ENCODE peak calls at places on chromosome X, in six cellular contexts. T is spleen, N is GM12891, F is stomach, Y is HCT116, X is breast epithelium. P is an unnamed sample.

GRCh38 chrX:136487647-136488046 is at the start of gene BRS3:
- DNase-seq in X (no peak), N (no peak), F (no peak), Y (no peak), T (no peak), P (no peak)

GRCh38 chrX:154309041-154309775 is 13.6 kb downstream of the TKTL1 start:
- DNase-seq in T (peak), N (no peak), F (no peak), Y (no peak), X (no peak), P (no peak)

GRCh38 chrX:152925835-152926234 is 28.0 kb downstream of the ZNF185 start:
- DNase-seq in N (no peak), X (no peak), Y (no peak), F (no peak), T (no peak), P (no peak)

GRCh38 chrX:49282647-49283011 is 13.0 kb downstream of the PPP1R3F start:
- DNase-seq in X (no peak), Y (peak), T (peak), N (no peak), F (peak), P (no peak)

GRCh38 chrX:154350429-154351182 is 23.8 kb downstream of the FLNA start:
- DNase-seq in X (no peak), Y (no peak), F (no peak), N (no peak), T (no peak), P (no peak)

GRCh38 chrX:11215191-11215921 is 77.9 kb upstream of the AMELX start:
- DNase-seq in F (no peak), Y (no peak), X (no peak), N (no peak), T (peak), P (no peak)

GRCh38 chrX:153628665-153629064 is 18.3 kb upstream of the DUSP9 start:
- DNase-seq in Y (no peak), T (no peak), N (no peak), X (no peak), F (no peak), P (no peak)

GRCh38 chrX:153778684-153779101 is 2.1 kb upstream of the SRPK3 start:
- DNase-seq in F (no peak), Y (no peak), N (no peak), T (peak), X (no peak), P (no peak)

GRCh38 chrX:112630187-112630586 is 49.6 kb downstream of the LHFPL1 start:
- DNase-seq in X (no peak), N (no peak), T (no peak), F (no peak), Y (no peak), P (no peak)

GRCh38 chrX:48600226-48600625 is 2.9 kb downstream of the WDR13 start:
- DNase-seq in N (no peak), X (no peak), Y (no peak), T (no peak), F (no peak), P (no peak)

GRCh38 chrX:153648358-153649177 is 1.6 kb downstream of the DUSP9 start:
- DNase-seq in Y (no peak), T (peak), N (no peak), X (no peak), F (no peak), P (peak)

GRCh38 chrX:31223817-31224216 is 152.0 kb upstream of the FTHL17 start:
- DNase-seq in Y (no peak), T (no peak), N (no peak), X (no peak), F (no peak), P (no peak)

GRCh38 chrX:154121961-154122360 is 22.1 kb upstream of the OPN1LW start:
- DNase-seq in T (no peak), N (no peak), X (peak), Y (no peak), F (no peak), P (no peak)

GRCh38 chrX:19794690-19795089 is 92.7 kb downstream of the SH3KBP1 start:
- DNase-seq in F (no peak), X (no peak), N (no peak), T (no peak), Y (no peak), P (no peak)

GRCh38 chrX:43836435-43837184 is 45.6 kb downstream of the MAOB start:
- DNase-seq in T (no peak), F (no peak), N (no peak), Y (peak), X (no peak), P (no peak)

GRCh38 chrX:106932492-106932923 is 12.3 kb downstream of the CLDN2 start:
- DNase-seq in N (no peak), Y (no peak), F (no peak), T (no peak), X (no peak), P (no peak)

GRCh38 chrX:2732076-2732475 is 19.8 kb upstream of the XG start:
- DNase-seq in N (no peak), X (no peak), F (no peak), T (no peak), Y (no peak), P (no peak)

GRCh38 chrX:52341493-52341892 is 27.3 kb upstream of the XAGE2 start:
- DNase-seq in N (no peak), X (no peak), Y (peak), T (no peak), F (no peak), P (no peak)

GRCh38 chrX:47690175-47690574 is 31.2 kb upstream of the UXT start:
- DNase-seq in T (peak), F (no peak), Y (peak), N (no peak), X (no peak), P (no peak)

GRCh38 chrX:114619874-114620273 is 36.0 kb downstream of the HTR2C start:
- DNase-seq in N (peak), Y (no peak), X (no peak), F (no peak), T (no peak), P (no peak)

GRCh38 chrX:81377329-81377728 is 175.4 kb downstream of the SH3BGRL start:
- DNase-seq in X (no peak), T (no peak), F (no peak), Y (no peak), N (no peak), P (no peak)

GRCh38 chrX:150929058-150929457 is 30.6 kb upstream of the CD99L2 start:
- DNase-seq in T (no peak), Y (no peak), F (no peak), X (no peak), N (no peak), P (no peak)

GRCh38 chrX:152037183-152037582 is 62.7 kb upstream of the GABRE start:
- DNase-seq in X (no peak), Y (no peak), N (no peak), T (no peak), F (no peak), P (no peak)

GRCh38 chrX:133726211-133726630 is 259.2 kb downstream of the GPC3 start:
- DNase-seq in T (no peak), N (no peak), F (no peak), Y (peak), X (no peak), P (no peak)

GRCh38 chrX:65572971-65573370 is 38.4 kb upstream of the LAS1L start:
- DNase-seq in F (no peak), N (no peak), X (no peak), T (no peak), Y (no peak), P (no peak)

GRCh38 chrX:130024127-130024526 is 41.7 kb downstream of the BCORL1 start:
- DNase-seq in F (peak), Y (peak), X (peak), T (peak), N (peak), P (peak)

GRCh38 chrX:15204130-15204751 is 65.6 kb downstream of the ASB9 start:
- DNase-seq in T (no peak), Y (no peak), N (no peak), F (no peak), X (no peak), P (no peak)

GRCh38 chrX:53992589-53992988 is 51.7 kb downstream of the PHF8 start:
- DNase-seq in Y (peak), X (no peak), T (no peak), N (no peak), F (no peak), P (no peak)

GRCh38 chrX:53997751-53998150 is 46.5 kb downstream of the PHF8 start:
- DNase-seq in N (no peak), T (no peak), F (no peak), Y (no peak), X (no peak), P (no peak)
- TF ChIP-seq POLR2AphosphoS5 in N (no peak), T (no peak), F (no peak), Y (no peak), X (no peak), P (no peak)

GRCh38 chrX:39144323-39144722 is 343.1 kb downstream of the MID1IP1 start:
- DNase-seq in Y (no peak), N (no peak), X (no peak), F (no peak), T (no peak), P (no peak)
- TF ChIP-seq POLR2AphosphoS5 in Y (no peak), N (no peak), X (no peak), F (no peak), T (no peak), P (no peak)

DNA sequence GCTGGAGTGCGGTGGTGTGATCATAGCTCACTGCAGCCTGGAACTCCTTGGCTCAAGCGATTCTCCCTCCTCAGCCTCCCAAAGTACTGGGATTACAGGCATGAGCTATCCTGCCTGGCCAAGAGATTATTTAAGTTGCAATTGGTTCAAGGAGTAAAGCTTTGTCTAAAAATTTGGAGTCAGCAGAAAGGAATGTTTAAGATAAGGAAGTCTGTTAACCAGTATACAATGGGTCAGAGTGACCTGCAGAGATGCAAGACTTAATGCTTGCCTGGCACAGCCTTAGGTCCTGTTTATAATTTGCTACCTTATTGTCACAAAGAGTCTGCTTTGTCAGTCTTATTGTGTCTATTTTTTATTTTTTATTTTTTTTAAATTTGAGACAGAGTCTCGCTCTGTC is 826.2 kb downstream of the NLGN4X start:
- DNase-seq in N (no peak), F (no peak), X (no peak), T (no peak), Y (no peak), P (no peak)
- TF ChIP-seq POLR2AphosphoS5 in N (no peak), F (no peak), X (no peak), T (no peak), Y (no peak), P (no peak)

GRCh38 chrX:142233400-142233799 is 28.3 kb upstream of the MAGEC2 start:
- DNase-seq in Y (no peak), T (no peak), N (no peak), F (no peak), X (no peak), P (no peak)
- TF ChIP-seq POLR2AphosphoS5 in Y (no peak), T (no peak), N (no peak), F (no peak), X (no peak), P (no peak)

P was measured in suprapubic skin.